ENCODE peak calls at places on chromosomes 11 and 22, in four cellular contexts. S is renal cortical epithelial cell; O is activated CD4-positive, alpha-beta T cell treated with anti-CD3 and anti-CD28 coated beads, Interleukin-2, amount 50 U/mL, for 48 hours; R is NAMALWA. A is an unnamed sample.

GRCh38 chr11:111452146-111452545 is 60.0 kb downstream of the BTG4 start:
- DNase-seq in S (no peak), O (no peak), R (no peak), A (no peak)

GRCh38 chr11:79087238-79087956 is 353.4 kb downstream of the TENM4 start:
- DNase-seq in S (peak), O (no peak), R (no peak), A (no peak)

GRCh38 chr22:37552560-37553163 is 7.6 kb upstream of the CDC42EP1 start:
- DNase-seq in S (peak), O (no peak), R (no peak), A (no peak)

GRCh38 chr22:19705181-19705934 is 8.9 kb upstream of the SEPTIN5 start:
- DNase-seq in S (no peak), O (no peak), R (no peak), A (no peak)

GRCh38 chr11:1220941-1221721 is 1.7 kb upstream of the MUC5B start:
- DNase-seq in S (no peak), O (no peak), R (no peak), A (no peak)

GRCh38 chr22:22788460-22789037 is 99.1 kb upstream of the IGLL5 start:
- DNase-seq in S (no peak), O (no peak), R (no peak), A (no peak)

GRCh38 chr11:94740083-94740974 is 27.8 kb upstream of the AMOTL1 start:
- DNase-seq in S (no peak), O (no peak), R (no peak), A (no peak)

GRCh38 chr11:71472941-71473792 is 20.2 kb downstream of the NADSYN1 start:
- DNase-seq in S (no peak), O (no peak), R (no peak), A (no peak)

GRCh38 chr22:29813126-29813525 is 24.9 kb downstream of the ASCC2 start:
- DNase-seq in S (no peak), O (no peak), R (no peak), A (no peak)

GRCh38 chr22:22235564-22235963 is 9.0 kb upstream of the VPREB1 start:
- DNase-seq in S (peak), O (peak), R (no peak), A (no peak)

GRCh38 chr22:40826984-40827741 is 8.0 kb upstream of the SLC25A17 start:
- DNase-seq in S (peak), O (no peak), R (no peak), A (no peak)